ENCODE peak calls at places on chromosomes 3 and 15, in six cellular contexts. F, R, E, Q, U and H are unnamed samples.

GRCh38 chr3:120516142-120516541 is 65.3 kb upstream of the FSTL1 start:
- DNase-seq in F (no peak), R (no peak), E (no peak), Q (no peak), U (no peak), H (no peak)

GRCh38 chr3:38133557-38134405 is 3.1 kb downstream of the ACAA1 start:
- DNase-seq in F (peak; percentile 45), R (no peak), E (peak; percentile 46), Q (no peak), U (peak; percentile 99), H (peak; percentile 27)

GRCh38 chr15:84081391-84082168 is 154.0 kb upstream of the GOLGA6L4 start:
- DNase-seq in F (no peak), R (no peak), E (no peak), Q (no peak), U (peak; percentile 13), H (no peak)

GRCh38 chr3:13207578-13207922 is 134.3 kb upstream of the IQSEC1 start:
- DNase-seq in F (peak; percentile 32), R (no peak), E (no peak), Q (no peak), U (no peak), H (no peak)

GRCh38 chr3:33074217-33075067 is 22.5 kb downstream of the GLB1 start:
- DNase-seq in F (peak; percentile 65), R (peak; percentile 51), E (peak; percentile 48), Q (peak; percentile 76), U (peak; percentile 84), H (peak; percentile 58)

GRCh38 chr3:188197388-188197847 is 43.5 kb downstream of the LPP start:
- DNase-seq in F (no peak), R (no peak), E (no peak), Q (no peak), U (no peak), H (no peak)

GRCh38 chr15:63173116-63173470 is 15.8 kb upstream of the RPS27L start:
- DNase-seq in F (no peak), R (no peak), E (no peak), Q (no peak), U (no peak), H (no peak)

GRCh38 chr15:32730677-32731654 is 13.2 kb downstream of the GREM1 start:
- DNase-seq in F (peak; percentile 85), R (no peak), E (peak; percentile 89), Q (no peak), U (peak; percentile 57), H (peak; percentile 93)

GRCh38 chr3:197023241-197023997 is 6.2 kb downstream of the MELTF start:
- DNase-seq in F (no peak), R (no peak), E (no peak), Q (no peak), U (no peak), H (no peak)

GRCh38 chr3:18112976-18113766 is 312.0 kb downstream of the SATB1 start:
- DNase-seq in F (no peak), R (no peak), E (no peak), Q (no peak), U (no peak), H (no peak)

GRCh38 chr3:188262913-188263683 is 109.1 kb downstream of the LPP start:
- DNase-seq in F (no peak), R (no peak), E (no peak), Q (peak; percentile 89), U (peak; percentile 96), H (no peak)

GRCh38 chr15:79086814-79087213 is 3.8 kb downstream of the RASGRF1 start:
- DNase-seq in F (no peak), R (no peak), E (no peak), Q (no peak), U (no peak), H (no peak)

GRCh38 chr15:70226337-70226980 is 128.7 kb upstream of the TLE3 start:
- DNase-seq in F (no peak), R (no peak), E (no peak), Q (no peak), U (no peak), H (no peak)

GRCh38 chr15:71115567-71116351 is 488 bp downstream of the THSD4 start:
- DNase-seq in F (peak; percentile 79), R (peak; percentile 19), E (peak; percentile 71), Q (peak; percentile 78), U (peak; percentile 62), H (peak; percentile 82)

GRCh38 chr3:79922633-79923032 is 154.8 kb upstream of the ROBO1 start:
- DNase-seq in F (no peak), R (no peak), E (no peak), Q (no peak), U (no peak), H (no peak)

GRCh38 chr3:128170866-128171516 is 17.7 kb downstream of the EEFSEC start:
- DNase-seq in F (no peak), R (peak; percentile 63), E (peak; percentile 47), Q (peak; percentile 78), U (peak; percentile 73), H (peak; percentile 35)

GRCh38 chr3:73007992-73008712 is 11.5 kb downstream of the PPP4R2 start:
- DNase-seq in F (no peak), R (no peak), E (no peak), Q (no peak), U (no peak), H (no peak)

GRCh38 chr15:88375234-88375926 is 91.8 kb downstream of the MRPL46 start:
- DNase-seq in F (no peak), R (no peak), E (no peak), Q (peak; percentile 68), U (no peak), H (no peak)

GRCh38 chr3:71859128-71859519 is 74.2 kb upstream of the PROK2 start:
- DNase-seq in F (no peak), R (no peak), E (no peak), Q (peak; percentile 42), U (peak; percentile 68), H (no peak)

GRCh38 chr15:58309993-58310928 is 121.5 kb upstream of the LIPC start:
- DNase-seq in F (peak; percentile 65), R (peak; percentile 26), E (no peak), Q (no peak), U (no peak), H (no peak)

GRCh38 chr15:69412701-69413100 is 1.4 kb upstream of the KIF23 start:
- DNase-seq in F (no peak), R (no peak), E (no peak), Q (no peak), U (no peak), H (no peak)

GRCh38 chr15:23869391-23869790 is 182.3 kb upstream of the NDN start:
- DNase-seq in F (peak; percentile 58), R (no peak), E (peak; percentile 37), Q (no peak), U (peak; percentile 7), H (peak; percentile 43)

GRCh38 chr15:52337198-52337853 is 41.7 kb upstream of the MYO5C start:
- DNase-seq in F (no peak), R (no peak), E (no peak), Q (peak; percentile 50), U (peak; percentile 78), H (no peak)

GRCh38 chr3:71066849-71067261 is 516.7 kb downstream of the FOXP1 start:
- DNase-seq in F (no peak), R (no peak), E (no peak), Q (no peak), U (peak; percentile 48), H (no peak)

GRCh38 chr3:50609743-50610085 is 1.9 kb downstream of the CISH start:
- DNase-seq in F (no peak), R (no peak), E (no peak), Q (no peak), U (no peak), H (no peak)

GRCh38 chr3:180881065-180881801 is 31.2 kb upstream of the FXR1 start:
- DNase-seq in F (no peak), R (no peak), E (no peak), Q (peak; percentile 2), U (no peak), H (no peak)

GRCh38 chr3:194808709-194809108 is 123.0 kb downstream of the FAM43A start:
- DNase-seq in F (no peak), R (no peak), E (no peak), Q (peak; percentile 56), U (peak; percentile 72), H (no peak)

GRCh38 chr3:192917258-192917507 is 473 bp downstream of the MB21D2 start:
- DNase-seq in F (no peak), R (no peak), E (no peak), Q (no peak), U (no peak), H (no peak)

GRCh38 chr3:153961498-153961897 is 159.7 kb upstream of the ARHGEF26 start:
- DNase-seq in F (no peak), R (no peak), E (no peak), Q (no peak), U (peak; percentile 22), H (no peak)

DNA sequence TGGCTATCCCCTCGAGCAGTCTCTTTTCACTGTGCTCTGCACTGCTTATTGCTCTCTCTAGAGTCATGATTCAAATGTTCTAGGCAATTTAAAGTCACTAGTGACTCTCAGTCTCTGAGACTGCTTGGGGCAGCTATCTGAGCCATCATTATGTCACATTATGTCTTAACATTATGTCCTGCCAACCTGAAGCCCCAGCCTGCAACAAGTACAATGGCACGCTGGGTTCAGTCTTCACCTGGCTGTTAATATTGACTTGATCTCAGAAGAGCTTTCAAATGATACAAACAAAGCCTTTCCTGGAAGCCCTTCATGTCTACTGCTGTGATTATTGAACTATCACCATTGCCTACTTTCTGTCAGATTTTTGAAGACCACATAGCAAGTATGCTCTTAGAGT is 128.1 kb upstream of the GRM7 start:
- DNase-seq in F (no peak), R (no peak), E (no peak), Q (no peak), U (no peak), H (no peak)
- TF ChIP-seq CTCF in F (no peak), R (no peak), E (no peak), Q (no peak), U (no peak), H (no peak)

GRCh38 chr15:72229947-72230196 is 1.1 kb downstream of the PKM start:
- DNase-seq in F (no peak), R (no peak), E (no peak), Q (no peak), U (no peak), H (no peak)

GRCh38 chr15:72229076-72229946 is 1.7 kb downstream of the PKM start:
- DNase-seq in F (no peak), R (peak; percentile 26), E (no peak), Q (no peak), U (no peak), H (no peak)

GRCh38 chr15:72227192-72227586 is 3.8 kb downstream of the PKM start:
- DNase-seq in F (no peak), R (no peak), E (no peak), Q (peak; percentile 71), U (peak; percentile 84), H (no peak)

GRCh38 chr15:72230197-72231065 is 559 bp downstream of the PKM start:
- DNase-seq in F (peak; percentile 92), R (peak; percentile 84), E (peak; percentile 87), Q (peak; percentile 91), U (peak; percentile 72), H (peak; percentile 91)

GRCh38 chr15:72227720-72228119 is 3.3 kb downstream of the PKM start:
- DNase-seq in F (no peak), R (no peak), E (no peak), Q (no peak), U (peak; percentile 23), H (no peak)
- H3K4me1 ChIP-seq in F (peaks cover 63% of the 10 kb centered on the region), R (peaks cover 73% of the 10 kb centered on the region), E (peaks cover 54% of the 10 kb centered on the region), Q (peaks cover 54% of the 10 kb centered on the region), U (peaks cover 42% of the 10 kb centered on the region), H (peaks cover 30% of the 10 kb centered on the region)

GRCh38 chr3:88180398-88180999 is 30.7 kb downstream of the C3orf38 start:
- DNase-seq in F (no peak), R (peak; percentile 10), E (no peak), Q (peak; percentile 66), U (peak; percentile 69), H (no peak)
- TF ChIP-seq CTCF in F (peak; percentile 27), R (no peak), E (no peak), Q (peak; percentile 59), U (peak; percentile 71), H (no peak)

GRCh38 chr3:44430466-44430865 is 47.0 kb downstream of the ZNF445 start:
- DNase-seq in F (no peak), R (no peak), E (no peak), Q (no peak), U (no peak), H (no peak)
- H3K4me1 ChIP-seq in F (no peaks in the 10 kb centered on the region), R (no peaks in the 10 kb centered on the region), E (no peaks in the 10 kb centered on the region), Q (no peaks in the 10 kb centered on the region), U (no peaks in the 10 kb centered on the region), H (no peaks in the 10 kb centered on the region)